ENCODE peak calls at places on chromosome 17, in six cellular contexts. O is endothelial cell, L is foreskin keratinocyte, V is esophagus squamous epithelium, Q is MM.1S, I is neural crest cell. J is an unnamed sample.

GRCh38 chr17:13508916-13509315 is 92.8 kb downstream of the HS3ST3A1 start:
- DNase-seq in L (no peak), Q (no peak), I (no peak), O (no peak), V (no peak), J (no peak)

GRCh38 chr17:36608794-36609497 is 7.6 kb downstream of the MRM1 start:
- DNase-seq in Q (peak; percentile 78), V (no peak), O (peak; percentile 40), I (peak; percentile 22), L (peak; percentile 59), J (peak; percentile 40)

GRCh38 chr17:7014995-7015586 is 2.7 kb downstream of the RNASEK start:
- DNase-seq in Q (peak; percentile 88), I (no peak), V (no peak), L (peak; percentile 32), O (no peak), J (no peak)

GRCh38 chr17:38558751-38559024 is 47.1 kb downstream of the SRCIN1 start:
- DNase-seq in Q (no peak), O (no peak), V (no peak), L (no peak), I (no peak), J (no peak)

GRCh38 chr17:39767147-39767546 is 29.4 kb downstream of the GRB7 start:
- DNase-seq in I (no peak), L (no peak), O (no peak), Q (no peak), V (no peak), J (no peak)

GRCh38 chr17:39261286-39261685 is 35.5 kb upstream of the STAC2 start:
- DNase-seq in V (no peak), L (no peak), Q (no peak), I (no peak), O (peak; percentile 38), J (no peak)

GRCh38 chr17:80319262-80319998 is 58.8 kb downstream of the RNF213 start:
- DNase-seq in V (no peak), I (no peak), L (no peak), O (no peak), Q (no peak), J (no peak)

GRCh38 chr17:12973496-12974318 is 44.1 kb downstream of the ELAC2 start:
- DNase-seq in L (no peak), V (no peak), Q (no peak), O (peak; percentile 22), I (peak; percentile 16), J (no peak)

GRCh38 chr17:37698856-37699255 is 46.0 kb downstream of the HNF1B start:
- DNase-seq in O (no peak), V (no peak), L (no peak), Q (no peak), I (no peak), J (no peak)

GRCh38 chr17:12256380-12256995 is 235.8 kb downstream of the MAP2K4 start:
- DNase-seq in I (peak; percentile 5), V (no peak), L (peak; percentile 16), O (peak; percentile 12), Q (peak; percentile 15), J (no peak)

GRCh38 chr17:38587956-38588771 is 17.6 kb downstream of the SRCIN1 start:
- DNase-seq in L (no peak), Q (no peak), I (no peak), O (no peak), V (no peak), J (no peak)

GRCh38 chr17:74455025-74455585 is 11.3 kb upstream of the CD300A start:
- DNase-seq in I (no peak), V (no peak), Q (no peak), L (no peak), O (no peak), J (no peak)

GRCh38 chr17:74454197-74455024 is 12.0 kb upstream of the CD300A start:
- DNase-seq in I (peak; percentile 80), V (no peak), Q (no peak), O (no peak), L (no peak), J (no peak)

GRCh38 chr17:74452027-74452840 is 14.2 kb upstream of the CD300A start:
- DNase-seq in L (no peak), V (no peak), I (no peak), O (no peak), Q (no peak), J (no peak)

GRCh38 chr17:74452841-74453661 is 13.4 kb upstream of the CD300A start:
- DNase-seq in L (no peak), V (no peak), O (no peak), I (no peak), Q (no peak), J (no peak)

GRCh38 chr17:74453665-74454196 is 12.7 kb upstream of the CD300A start:
- DNase-seq in O (peak; percentile 87), L (no peak), Q (peak; percentile 83), I (no peak), V (no peak), J (peak; percentile 85)
- TF ChIP-seq CTCF in O (no peak), L (no peak), Q (no peak), I (no peak), V (no peak), J (no peak)

GRCh38 chr17:76783146-76783545 is 45.2 kb downstream of the MFSD11 start:
- DNase-seq in V (no peak), Q (peak; percentile 90), I (no peak), O (no peak), L (no peak), J (no peak)

GRCh38 chr17:76784926-76785325 is 47.0 kb downstream of the MFSD11 start:
- DNase-seq in Q (no peak), I (no peak), L (no peak), V (no peak), O (no peak), J (no peak)

DNA sequence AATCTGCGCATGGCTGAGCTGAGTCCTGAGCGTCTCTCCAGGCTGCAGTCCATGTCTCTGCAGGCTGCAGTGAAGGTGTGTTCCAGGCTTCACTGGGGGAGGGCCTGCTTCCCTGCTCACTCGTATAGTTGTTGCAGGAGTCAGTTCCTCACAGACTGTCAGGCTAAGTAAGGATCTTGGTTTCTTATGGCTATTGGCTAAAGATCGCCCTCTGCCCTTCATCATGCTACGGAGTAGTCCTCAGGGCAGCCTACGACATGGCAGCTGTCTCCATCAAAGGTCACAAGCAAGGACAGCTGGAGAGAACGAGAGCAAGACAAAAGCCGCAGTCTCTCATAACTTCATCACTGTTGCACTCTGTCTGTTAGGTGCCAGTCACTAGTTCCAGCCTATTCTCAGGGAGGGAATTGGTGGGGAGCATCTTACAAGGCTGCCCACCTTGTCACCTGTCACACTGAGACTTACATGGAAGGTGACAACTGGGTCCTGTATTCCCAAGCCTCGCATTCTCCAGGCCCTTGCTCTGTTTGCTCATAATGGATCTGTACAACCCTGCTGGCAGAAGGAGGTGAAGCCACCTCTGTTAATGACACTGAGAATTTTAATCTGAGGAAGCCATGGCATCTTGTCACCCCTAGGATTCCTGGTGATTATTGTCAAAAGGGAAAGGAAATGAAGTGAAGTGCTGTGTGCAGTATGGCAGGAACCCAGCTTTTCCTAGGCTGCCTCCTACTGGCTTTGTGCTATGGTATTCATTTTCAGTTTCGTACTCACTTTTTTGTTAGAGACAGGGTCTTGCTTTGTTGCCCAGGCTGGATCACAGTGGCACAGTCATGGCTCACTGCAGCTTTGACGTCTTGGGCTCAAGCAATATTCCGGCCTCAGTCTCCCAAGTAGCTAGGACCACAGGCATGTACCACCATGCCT is 43.4 kb downstream of the MFSD11 start:
- DNase-seq in I (no peak), O (no peak), V (no peak), Q (peak; percentile 30), L (no peak), J (no peak)
- TF ChIP-seq CTCF in I (no peak), O (no peak), V (no peak), Q (peak; percentile 42), L (peak; percentile 44), J (no peak)

GRCh38 chr17:67836205-67836987 is 11.1 kb downstream of the BPTF start:
- DNase-seq in V (no peak), O (no peak), Q (no peak), L (no peak), I (no peak), J (no peak)

GRCh38 chr17:67831268-67831667 is 6.0 kb downstream of the BPTF start:
- DNase-seq in O (no peak), L (no peak), Q (no peak), V (no peak), I (no peak), J (no peak)

GRCh38 chr17:67834634-67835033 is 9.3 kb downstream of the BPTF start:
- DNase-seq in I (no peak), Q (no peak), O (no peak), L (no peak), V (no peak), J (no peak)

GRCh38 chr17:67833134-67833533 is 7.8 kb downstream of the BPTF start:
- DNase-seq in I (no peak), L (no peak), Q (no peak), O (no peak), V (no peak), J (no peak)

GRCh38 chr17:67833946-67834631 is 8.8 kb downstream of the BPTF start:
- DNase-seq in O (peak; percentile 34), Q (no peak), I (no peak), V (no peak), L (no peak), J (no peak)
- TF ChIP-seq CTCF in O (peak; percentile 25), Q (no peak), I (peak; percentile 35), V (no peak), L (peak; percentile 10), J (peak; percentile 53)

GRCh38 chr17:29005936-29006438 is at the start of gene SEZ6:
- DNase-seq in V (no peak), Q (peak; percentile 68), L (no peak), I (peak; percentile 88), O (peak; percentile 94), J (peak; percentile 91)
- TF ChIP-seq CTCF in V (peak; percentile 26), Q (no peak), L (no peak), I (no peak), O (no peak), J (no peak)

GRCh38 chr17:29112780-29113295 is 67.4 kb downstream of the MYO18A start:
- DNase-seq in L (no peak), Q (no peak), O (no peak), I (no peak), V (no peak), J (no peak)

GRCh38 chr17:29115435-29115834 is 64.8 kb downstream of the MYO18A start:
- DNase-seq in L (no peak), O (no peak), V (no peak), I (no peak), Q (no peak), J (no peak)

GRCh38 chr17:29111816-29112499 is 68.2 kb downstream of the MYO18A start:
- DNase-seq in V (no peak), L (peak; percentile 25), I (peak; percentile 88), Q (peak; percentile 35), O (peak; percentile 84), J (peak; percentile 78)

GRCh38 chr17:29114141-29114540 is 66.1 kb downstream of the MYO18A start:
- DNase-seq in Q (no peak), V (no peak), L (no peak), I (no peak), O (no peak), J (no peak)

DNA sequence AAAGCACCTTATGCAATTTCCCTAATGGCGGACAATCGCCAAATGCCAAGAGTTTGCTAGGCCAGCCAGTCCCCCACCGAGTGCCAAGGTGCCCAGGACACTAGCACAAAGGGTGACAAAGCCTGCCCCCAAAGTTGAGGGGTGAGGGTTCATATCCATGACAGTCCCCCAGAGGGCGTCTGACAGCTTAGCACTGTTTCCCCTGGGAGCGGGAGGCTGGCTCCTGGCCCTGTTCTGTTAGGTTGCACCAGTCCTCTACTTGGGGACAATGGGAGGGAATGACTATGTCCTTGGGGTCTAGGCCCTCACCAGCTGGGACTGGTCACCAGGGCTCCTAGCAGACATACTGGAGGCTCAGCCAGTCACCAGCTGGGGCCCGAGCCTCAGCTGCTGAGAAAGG is 66.9 kb downstream of the MYO18A start:
- DNase-seq in Q (no peak), I (no peak), V (no peak), O (no peak), L (no peak), J (no peak)
- TF ChIP-seq CTCF in Q (no peak), I (no peak), V (no peak), O (no peak), L (no peak), J (no peak)

J was measured in progenitor cell of endocrine pancreas.